ENCODE peak calls at places on chromosomes 3 and 15, in nine cellular contexts. U is lower leg skin, P is astrocyte of the spinal cord, H is PC-9, E is astrocyte of the cerebellum, K is body of pancreas, F is breast epithelium, D is left ventricle myocardium inferior, O is thoracic aorta. N is an unnamed sample.
A peak's percentile ranks its signal among the peaks of the same experiment; 100 is the strongest.

GRCh38 chr15:44092221-44092620 is 102.8 kb downstream of the FRMD5 start:
- DNase-seq in U (no peak), P (peak; percentile 58), H (no peak), E (no peak), K (no peak), F (no peak), D (no peak), O (no peak), N (no peak)

GRCh38 chr15:30924353-30924752 is 20.6 kb downstream of the FAN1 start:
- DNase-seq in U (no peak), P (peak; percentile 73), H (no peak), E (peak; percentile 87), K (no peak), F (no peak), D (no peak), O (no peak), N (peak; percentile 41)

GRCh38 chr3:58708116-58708791 is 41.7 kb upstream of the FAM3D start:
- DNase-seq in U (no peak), P (no peak), H (no peak), E (no peak), K (no peak), F (no peak), D (no peak), O (no peak), N (no peak)

GRCh38 chr3:186826978-186827857 is 15.3 kb upstream of the ADIPOQ start:
- DNase-seq in U (peak; percentile 50), P (peak; percentile 76), H (peak; percentile 92), E (no peak), K (peak; percentile 85), F (peak; percentile 54), D (peak; percentile 82), O (no peak), N (peak; percentile 14)

GRCh38 chr15:48888836-48889235 is 10.9 kb downstream of the EID1 start:
- DNase-seq in U (no peak), P (peak; percentile 20), H (no peak), E (no peak), K (no peak), F (no peak), D (no peak), O (no peak), N (no peak)

GRCh38 chr3:54859204-54859603 is 68.7 kb downstream of the LRTM1 start:
- DNase-seq in U (no peak), P (peak; percentile 44), H (no peak), E (peak; percentile 37), K (no peak), F (no peak), D (no peak), O (no peak), N (peak; percentile 43)

GRCh38 chr3:140950154-140950553 is 8.5 kb downstream of the SLC25A36 start:
- DNase-seq in U (no peak), P (no peak), H (no peak), E (no peak), K (no peak), F (no peak), D (no peak), O (no peak), N (no peak)

GRCh38 chr3:150038830-150039229 is 68.1 kb upstream of the PFN2 start:
- DNase-seq in U (no peak), P (no peak), H (no peak), E (no peak), K (peak; percentile 27), F (no peak), D (no peak), O (no peak), N (no peak)

GRCh38 chr3:152173627-152174026 is 95.1 kb upstream of the MBNL1 start:
- DNase-seq in U (no peak), P (no peak), H (no peak), E (no peak), K (no peak), F (no peak), D (no peak), O (no peak), N (no peak)

GRCh38 chr3:109642042-109642441 is 304.7 kb upstream of the DPPA4 start:
- DNase-seq in U (no peak), P (no peak), H (peak; percentile 14), E (no peak), K (no peak), F (no peak), D (no peak), O (no peak), N (no peak)

GRCh38 chr3:141448606-141449216 is 38.1 kb upstream of the RASA2 start:
- DNase-seq in U (no peak), P (peak; percentile 55), H (no peak), E (no peak), K (no peak), F (no peak), D (no peak), O (no peak), N (no peak)

GRCh38 chr3:197790033-197790432 is 1.0 kb upstream of the LRCH3 start:
- DNase-seq in U (no peak), P (no peak), H (no peak), E (no peak), K (no peak), F (no peak), D (no peak), O (no peak), N (no peak)

GRCh38 chr3:65575376-65575840 is 463.3 kb downstream of the MAGI1 start:
- DNase-seq in U (no peak), P (peak; percentile 86), H (no peak), E (no peak), K (no peak), F (no peak), D (no peak), O (no peak), N (peak; percentile 28)

GRCh38 chr3:193836918-193837317 is 243.9 kb downstream of the OPA1 start:
- DNase-seq in U (no peak), P (no peak), H (no peak), E (no peak), K (no peak), F (no peak), D (no peak), O (no peak), N (no peak)

GRCh38 chr3:38805004-38805403 is 11.0 kb downstream of the SCN10A start:
- DNase-seq in U (no peak), P (no peak), H (no peak), E (no peak), K (no peak), F (no peak), D (no peak), O (no peak), N (no peak)

GRCh38 chr3:141779667-141780066 is 16.5 kb downstream of the GRK7 start:
- DNase-seq in U (no peak), P (no peak), H (no peak), E (no peak), K (no peak), F (no peak), D (no peak), O (no peak), N (no peak)

GRCh38 chr3:168524129-168524528 is 428.4 kb upstream of the GOLIM4 start:
- DNase-seq in U (no peak), P (no peak), H (no peak), E (no peak), K (no peak), F (no peak), D (no peak), O (no peak), N (no peak)

GRCh38 chr15:40249477-40250303 is 10.8 kb downstream of the PAK6 start:
- DNase-seq in U (no peak), P (no peak), H (peak; percentile 49), E (no peak), K (no peak), F (peak; percentile 66), D (peak; percentile 15), O (no peak), N (no peak)

GRCh38 chr3:160259589-160259988 is 34.4 kb downstream of the C3orf80 start:
- DNase-seq in U (no peak), P (no peak), H (no peak), E (no peak), K (no peak), F (no peak), D (no peak), O (no peak), N (peak; percentile 8)

GRCh38 chr3:186221733-186222378 is 113.0 kb upstream of the ETV5 start:
- DNase-seq in U (no peak), P (no peak), H (no peak), E (no peak), K (no peak), F (no peak), D (no peak), O (no peak), N (no peak)

GRCh38 chr3:45560270-45561020 is 34.1 kb upstream of the LIMD1 start:
- DNase-seq in U (peak; percentile 82), P (no peak), H (no peak), E (no peak), K (peak; percentile 39), F (peak; percentile 77), D (peak; percentile 83), O (peak; percentile 5), N (no peak)

GRCh38 chr3:45756055-45756454 is 40.3 kb downstream of the SLC6A20 start:
- DNase-seq in U (no peak), P (no peak), H (no peak), E (no peak), K (no peak), F (peak; percentile 7), D (no peak), O (no peak), N (no peak)

GRCh38 chr3:99818818-99819217 is 1.2 kb downstream of the CMSS1 start:
- DNase-seq in U (no peak), P (no peak), H (no peak), E (no peak), K (no peak), F (no peak), D (no peak), O (no peak), N (no peak)
- H3K4me3 ChIP-seq in U (no peak overlapping the region), P (no peak overlapping the region), H (peak overlapping the region; percentile 69), E (no peak overlapping the region), K (no peak overlapping the region), F (peak overlapping the region; percentile 73), D (peak overlapping the region; percentile 80), O (peak overlapping the region; percentile 81), N (no peak overlapping the region)

GRCh38 chr15:76905013-76905839 is at the start of gene SCAPER:
- DNase-seq in U (peak; percentile 84), P (peak; percentile 88), H (peak; percentile 86), E (peak; percentile 53), K (peak; percentile 93), F (peak; percentile 89), D (peak; percentile 95), O (peak; percentile 56), N (peak; percentile 24)
- TF ChIP-seq CTCF in U (no peak), P (no peak), H (no peak), E (no peak), K (no peak), F (no peak), D (peak; percentile 40), O (no peak), N (no peak)

DNA sequence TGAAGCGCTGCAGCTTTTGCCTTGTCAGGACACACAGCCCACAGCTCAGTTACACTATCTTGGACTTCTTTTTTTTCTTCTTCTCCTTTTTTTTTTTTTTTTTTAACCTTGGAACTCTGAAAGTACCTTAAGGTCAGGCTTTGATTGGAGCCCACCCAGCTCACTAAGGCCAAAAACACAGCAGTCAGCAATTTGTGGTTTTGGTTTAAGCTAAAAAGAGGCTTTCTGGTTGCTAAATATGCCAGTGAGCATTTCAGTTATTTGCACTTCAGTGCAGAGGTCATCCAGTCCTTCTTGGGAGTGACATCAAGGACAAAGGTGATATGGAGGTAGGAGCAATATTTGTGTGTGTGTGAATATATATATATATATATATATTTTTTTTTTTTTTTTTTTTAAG is 1.7 kb downstream of the SLC25A20 start:
- DNase-seq in U (no peak), P (no peak), H (no peak), E (peak; percentile 18), K (no peak), F (no peak), D (no peak), O (no peak), N (no peak)
- H3K4me3 ChIP-seq in U (no peak overlapping the region), P (no peak overlapping the region), H (no peak overlapping the region), E (no peak overlapping the region), K (no peak overlapping the region), F (no peak overlapping the region), D (peak overlapping the region; percentile 75), O (no peak overlapping the region), N (no peak overlapping the region)

GRCh38 chr3:158771982-158772381 is 29.9 kb upstream of the MFSD1 start:
- DNase-seq in U (no peak), P (no peak), H (peak; percentile 38), E (no peak), K (no peak), F (no peak), D (no peak), O (no peak), N (no peak)
- TF ChIP-seq CTCF in U (no peak), P (no peak), H (no peak), E (no peak), K (no peak), F (no peak), D (no peak), O (no peak), N (no peak)